ENCODE peak calls at places on chromosomes 13 and 19, in eight cellular contexts. S, R, H, D, B, T, W and Y are unnamed samples.

GRCh38 chr13:113090415-113090770 is 15.2 kb upstream of the F7 start:
- DNase-seq in S (no peak), R (no peak), H (no peak), D (peak), B (no peak), T (no peak), W (no peak), Y (no peak)

GRCh38 chr13:40992678-40993077 is 26.4 kb downstream of the ELF1 start:
- DNase-seq in S (no peak), R (no peak), H (no peak), D (no peak), B (no peak), T (no peak), W (no peak), Y (no peak)

GRCh38 chr19:58397533-58398037 is 2.1 kb downstream of the RNF225 start:
- DNase-seq in S (no peak), R (no peak), H (no peak), D (no peak), B (no peak), T (no peak), W (peak), Y (no peak)

GRCh38 chr19:13275016-13275722 is 125.0 kb downstream of the IER2 start:
- DNase-seq in S (no peak), R (no peak), H (no peak), D (no peak), B (no peak), T (no peak), W (no peak), Y (no peak)

GRCh38 chr13:63088226-63088625 is 1672.6 kb upstream of the PCDH20 start:
- DNase-seq in S (peak), R (no peak), H (no peak), D (no peak), B (no peak), T (no peak), W (no peak), Y (no peak)

GRCh38 chr19:15248648-15249559 is 16.7 kb upstream of the EPHX3 start:
- DNase-seq in S (peak), R (no peak), H (peak), D (no peak), B (peak), T (peak), W (no peak), Y (no peak)

GRCh38 chr13:75635621-75636338 is at the start of gene LMO7:
- DNase-seq in S (peak), R (peak), H (no peak), D (peak), B (peak), T (peak), W (peak), Y (peak)

GRCh38 chr13:106318941-106319411 is 216.5 kb downstream of the EFNB2 start:
- DNase-seq in S (peak), R (no peak), H (peak), D (no peak), B (peak), T (peak), W (no peak), Y (no peak)

GRCh38 chr13:105918842-105919741 is 616.4 kb downstream of the EFNB2 start:
- DNase-seq in S (peak), R (no peak), H (peak), D (no peak), B (peak), T (peak), W (no peak), Y (no peak)

GRCh38 chr19:18425515-18426415 is 6.6 kb downstream of the SSBP4 start:
- DNase-seq in S (peak), R (no peak), H (no peak), D (no peak), B (no peak), T (no peak), W (no peak), Y (no peak)

GRCh38 chr19:41802770-41803169 is 6.4 kb downstream of the CEACAM3 start:
- DNase-seq in S (no peak), R (no peak), H (no peak), D (no peak), B (no peak), T (no peak), W (no peak), Y (no peak)

GRCh38 chr13:50400035-50400726 is 384.9 kb downstream of the KCNRG start:
- DNase-seq in S (peak), R (no peak), H (no peak), D (no peak), B (no peak), T (peak), W (no peak), Y (no peak)

GRCh38 chr13:30033681-30034447 is 183.4 kb upstream of the UBL3 start:
- DNase-seq in S (peak), R (no peak), H (no peak), D (no peak), B (peak), T (peak), W (no peak), Y (no peak)

GRCh38 chr13:34523401-34523800 is 418.7 kb upstream of the NBEA start:
- DNase-seq in S (no peak), R (no peak), H (peak), D (no peak), B (peak), T (peak), W (no peak), Y (no peak)

GRCh38 chr19:24055548-24055947 is 31.4 kb upstream of the ZNF254 start:
- DNase-seq in S (no peak), R (no peak), H (no peak), D (no peak), B (no peak), T (no peak), W (no peak), Y (no peak)

GRCh38 chr13:113789167-113789566 is 30.1 kb downstream of the TMEM255B start:
- DNase-seq in S (no peak), R (no peak), H (no peak), D (peak), B (no peak), T (no peak), W (no peak), Y (no peak)

GRCh38 chr19:2770055-2771013 is 12.7 kb downstream of the SGTA start:
- DNase-seq in S (peak), R (no peak), H (no peak), D (no peak), B (no peak), T (no peak), W (no peak), Y (no peak)

GRCh38 chr19:11578342-11579142 is 1.1 kb upstream of the ACP5 start:
- DNase-seq in S (no peak), R (peak), H (no peak), D (peak), B (no peak), T (no peak), W (peak), Y (peak)

GRCh38 chr19:46294475-46294874 is 2.4 kb upstream of the HIF3A start:
- DNase-seq in S (no peak), R (no peak), H (no peak), D (no peak), B (no peak), T (no peak), W (no peak), Y (no peak)

GRCh38 chr19:45823182-45823581 is 8.1 kb upstream of the RSPH6A start:
- DNase-seq in S (no peak), R (no peak), H (no peak), D (no peak), B (no peak), T (no peak), W (no peak), Y (no peak)

GRCh38 chr19:1027020-1027952 is 878 bp downstream of the CNN2 start:
- DNase-seq in S (peak), R (no peak), H (no peak), D (no peak), B (no peak), T (peak), W (peak), Y (peak)

GRCh38 chr13:30159446-30159839 is 147.9 kb downstream of the KATNAL1 start:
- DNase-seq in S (peak), R (no peak), H (no peak), D (no peak), B (peak), T (peak), W (no peak), Y (no peak)

GRCh38 chr19:19444694-19445155 is 39.2 kb downstream of the GATAD2A start:
- DNase-seq in S (peak), R (no peak), H (no peak), D (no peak), B (no peak), T (peak), W (peak), Y (no peak)

GRCh38 chr19:13152854-13153626 is 2.8 kb downstream of the IER2 start:
- DNase-seq in S (peak), R (peak), H (peak), D (peak), B (peak), T (peak), W (peak), Y (peak)

GRCh38 chr13:45055902-45056648 is 64.2 kb upstream of the GTF2F2 start:
- DNase-seq in S (peak), R (no peak), H (peak), D (no peak), B (peak), T (peak), W (no peak), Y (no peak)

GRCh38 chr19:53549354-53549753 is 11.4 kb downstream of the ZNF331 start:
- DNase-seq in S (peak), R (no peak), H (no peak), D (no peak), B (no peak), T (peak), W (no peak), Y (no peak)

GRCh38 chr19:33048806-33049676 is 15.6 kb downstream of the RHPN2 start:
- DNase-seq in S (peak), R (no peak), H (no peak), D (no peak), B (peak), T (peak), W (no peak), Y (no peak)

GRCh38 chr13:96984061-96984508 is 10.2 kb downstream of the OXGR1 start:
- DNase-seq in S (peak), R (no peak), H (no peak), D (peak), B (peak), T (peak), W (no peak), Y (peak)

GRCh38 chr19:28949027-28949426 is 263.9 kb downstream of the UQCRFS1 start:
- DNase-seq in S (no peak), R (no peak), H (no peak), D (no peak), B (no peak), T (no peak), W (no peak), Y (no peak)

GRCh38 chr19:28940751-28941500 is 272.0 kb downstream of the UQCRFS1 start:
- DNase-seq in S (peak), R (no peak), H (no peak), D (no peak), B (no peak), T (no peak), W (no peak), Y (no peak)

GRCh38 chr19:28941833-28942232 is 271.1 kb downstream of the UQCRFS1 start:
- DNase-seq in S (peak), R (no peak), H (no peak), D (no peak), B (no peak), T (no peak), W (no peak), Y (no peak)

GRCh38 chr19:28948531-28948930 is 264.4 kb downstream of the UQCRFS1 start:
- DNase-seq in S (no peak), R (no peak), H (no peak), D (no peak), B (no peak), T (no peak), W (no peak), Y (no peak)

DNA sequence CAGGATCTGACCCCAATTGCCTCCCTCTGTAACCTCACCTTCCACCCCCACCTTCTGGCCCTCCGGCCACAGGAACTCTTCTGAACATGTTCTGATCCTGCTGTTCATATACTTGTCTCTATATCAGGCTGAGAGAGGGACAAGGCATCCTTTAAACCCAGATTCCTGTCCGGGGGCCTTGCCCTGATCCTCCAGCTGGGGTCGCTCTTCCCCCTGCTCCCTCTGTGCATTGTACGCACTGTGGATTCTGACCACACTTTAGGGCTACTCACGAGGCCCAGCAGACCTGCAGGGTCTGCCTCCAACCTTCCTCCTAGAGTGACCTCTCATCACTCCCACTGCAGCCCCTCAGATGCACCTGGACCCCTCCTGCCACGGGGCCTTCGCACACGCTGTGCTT is 269.3 kb downstream of the UQCRFS1 start:
- DNase-seq in S (no peak), R (no peak), H (no peak), D (no peak), B (no peak), T (no peak), W (no peak), Y (no peak)
- TF ChIP-seq CTCF in S (no peak), R (no peak), H (no peak), D (no peak), B (no peak), T (no peak), W (no peak), Y (no peak)

DNA sequence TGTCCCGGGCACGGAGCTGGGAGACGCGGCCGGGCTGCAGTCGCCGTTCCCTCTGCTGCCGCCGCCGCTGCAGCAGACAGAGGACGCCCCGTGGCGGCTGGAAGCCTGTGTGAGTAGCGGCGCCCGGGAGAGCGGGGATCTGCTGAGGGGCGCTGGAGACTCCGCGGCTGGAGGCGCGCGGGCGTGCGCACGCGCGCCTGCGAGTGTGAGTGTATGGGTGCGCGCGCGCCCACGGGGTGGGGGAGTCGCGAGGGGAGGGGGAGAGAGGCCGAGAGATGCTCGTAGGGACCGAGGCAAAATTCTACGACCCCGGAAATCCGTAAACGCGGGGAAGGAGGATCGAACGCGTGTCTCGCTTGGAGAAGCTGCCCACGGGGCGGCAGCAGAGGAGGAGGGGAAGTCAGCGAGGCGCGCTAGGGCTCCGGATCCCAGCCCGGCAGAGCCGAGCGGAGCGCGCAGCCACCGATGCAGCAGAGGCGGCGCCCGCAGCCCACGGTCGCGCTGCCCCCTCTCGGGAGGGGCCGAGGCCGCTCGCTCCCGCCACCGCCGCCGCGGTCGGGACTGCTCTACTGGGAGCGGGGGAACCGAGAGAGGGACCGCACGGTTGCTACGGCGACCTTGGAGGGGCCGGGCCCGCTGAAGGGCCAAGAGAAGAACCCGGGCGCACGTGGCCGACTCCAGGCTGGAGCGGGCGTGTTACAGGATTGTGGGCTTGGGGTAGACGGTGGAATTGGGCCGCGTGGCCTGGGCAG is at the start of gene ENOX1:
- DNase-seq in S (peak), R (no peak), H (no peak), D (peak), B (peak), T (peak), W (peak), Y (peak)
- TF ChIP-seq CTCF in S (no peak), R (no peak), H (no peak), D (no peak), B (peak), T (no peak), W (no peak), Y (peak)

GRCh38 chr19:43699506-43700367 is 16.1 kb upstream of the IRGC start:
- DNase-seq in S (peak), R (no peak), H (no peak), D (peak), B (no peak), T (no peak), W (peak), Y (no peak)
- TF ChIP-seq CTCF in S (no peak), R (no peak), H (peak), D (no peak), B (no peak), T (no peak), W (no peak), Y (no peak)

GRCh38 chr19:39183100-39183499 is 13.7 kb upstream of the NCCRP1 start:
- DNase-seq in S (no peak), R (no peak), H (no peak), D (no peak), B (no peak), T (peak), W (no peak), Y (no peak)

GRCh38 chr19:39188960-39189359 is 7.8 kb upstream of the NCCRP1 start:
- DNase-seq in S (no peak), R (no peak), H (no peak), D (no peak), B (no peak), T (no peak), W (no peak), Y (no peak)

GRCh38 chr19:39190768-39191167 is 6.0 kb upstream of the NCCRP1 start:
- DNase-seq in S (no peak), R (no peak), H (no peak), D (no peak), B (no peak), T (no peak), W (no peak), Y (no peak)

GRCh38 chr19:39186391-39186790 is 10.4 kb upstream of the NCCRP1 start:
- DNase-seq in S (no peak), R (no peak), H (no peak), D (no peak), B (no peak), T (no peak), W (no peak), Y (no peak)

DNA sequence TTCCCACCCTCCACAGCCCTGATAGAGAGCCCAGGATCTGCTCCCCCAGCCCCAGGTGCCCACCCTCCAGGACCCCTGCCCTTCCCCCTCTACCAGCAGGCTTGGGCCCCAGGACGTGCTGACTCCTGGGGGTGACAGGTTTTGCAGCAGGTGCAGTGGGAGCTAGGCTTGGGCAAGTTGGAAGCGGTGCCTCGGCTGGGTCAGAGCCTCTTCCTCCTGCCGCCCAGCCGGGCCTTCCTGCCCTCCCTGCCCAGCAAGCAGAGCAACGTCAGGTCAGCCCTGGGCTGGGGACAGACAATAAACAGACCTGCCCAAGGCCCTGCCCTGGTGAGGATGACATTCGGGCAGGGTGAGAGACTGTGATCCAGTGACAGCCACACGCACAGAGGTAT is 9.2 kb upstream of the NCCRP1 start:
- DNase-seq in S (no peak), R (no peak), H (no peak), D (no peak), B (no peak), T (no peak), W (no peak), Y (no peak)
- TF ChIP-seq CTCF in S (no peak), R (peak), H (no peak), D (no peak), B (peak), T (no peak), W (no peak), Y (peak)

GRCh38 chr13:25678398-25678797 is 306.6 kb downstream of the ATP8A2 start:
- DNase-seq in S (no peak), R (peak), H (no peak), D (no peak), B (no peak), T (no peak), W (no peak), Y (no peak)
- TF ChIP-seq CTCF in S (no peak), R (no peak), H (no peak), D (no peak), B (no peak), T (no peak), W (no peak), Y (no peak)